ENCODE peak calls at places on chromosomes 13 and 19, in seven cellular contexts. T is GM12878, E is suprapubic skin, Z is K562, O is stomach, R is A549, H is transverse colon. I is an unnamed sample.

GRCh38 chr13:101267656-101268055 is 148.7 kb downstream of the NALCN start:
- DNase-seq in T (no peak), E (no peak), Z (no peak), O (no peak), R (no peak), H (no peak), I (no peak)

GRCh38 chr13:33279898-33280549 is 5.5 kb downstream of the STARD13 start:
- DNase-seq in T (no peak), E (no peak), Z (no peak), O (no peak), R (peak; percentile 77), H (no peak), I (no peak)

GRCh38 chr13:57874530-57874929 is 243.0 kb downstream of the PCDH17 start:
- DNase-seq in T (no peak), E (no peak), Z (no peak), O (no peak), R (no peak), H (no peak), I (no peak)

GRCh38 chr13:25103711-25104110 is 7.8 kb downstream of the PABPC3 start:
- DNase-seq in T (no peak), E (no peak), Z (no peak), O (no peak), R (no peak), H (no peak), I (no peak)

GRCh38 chr13:27408074-27408473 is 16.3 kb upstream of the GTF3A start:
- DNase-seq in T (no peak), E (no peak), Z (no peak), O (no peak), R (no peak), H (no peak), I (no peak)

GRCh38 chr13:111623170-111623569 is 302.7 kb downstream of the TEX29 start:
- DNase-seq in T (no peak), E (no peak), Z (no peak), O (no peak), R (no peak), H (no peak), I (no peak)

GRCh38 chr13:29849731-29850212 is 645 bp downstream of the UBL3 start:
- DNase-seq in T (no peak), E (peak; percentile 85), Z (peak; percentile 30), O (peak; percentile 72), R (peak; percentile 41), H (peak; percentile 69), I (no peak)

GRCh38 chr19:50478901-50479715 is 2.5 kb upstream of the GARIN5A start:
- DNase-seq in T (no peak), E (no peak), Z (peak; percentile 84), O (no peak), R (peak; percentile 89), H (no peak), I (no peak)

GRCh38 chr13:98664047-98664446 is 87.1 kb upstream of the STK24 start:
- DNase-seq in T (no peak), E (no peak), Z (no peak), O (no peak), R (no peak), H (no peak), I (no peak)

GRCh38 chr13:68076046-68076445 is 845.9 kb upstream of the PCDH9 start:
- DNase-seq in T (no peak), E (no peak), Z (no peak), O (no peak), R (no peak), H (no peak), I (no peak)

GRCh38 chr13:94239135-94239534 is 240.3 kb downstream of the DCT start:
- DNase-seq in T (no peak), E (no peak), Z (no peak), O (no peak), R (no peak), H (no peak), I (no peak)

GRCh38 chr13:98842858-98843481 is 90.5 kb upstream of the SLC15A1 start:
- DNase-seq in T (peak; percentile 38), E (peak; percentile 77), Z (peak; percentile 51), O (peak; percentile 71), R (peak; percentile 73), H (peak; percentile 73), I (peak; percentile 44)

GRCh38 chr13:39317284-39317683 is 279.0 kb downstream of the NHLRC3 start:
- DNase-seq in T (no peak), E (no peak), Z (no peak), O (no peak), R (no peak), H (peak; percentile 11), I (peak; percentile 38)

GRCh38 chr13:33229446-33230177 is 55.9 kb downstream of the STARD13 start:
- DNase-seq in T (no peak), E (no peak), Z (no peak), O (no peak), R (no peak), H (no peak), I (peak; percentile 33)

GRCh38 chr19:45515081-45515624 is 7.9 kb downstream of the VASP start:
- DNase-seq in T (peak; percentile 57), E (no peak), Z (peak; percentile 77), O (no peak), R (no peak), H (peak; percentile 64), I (peak; percentile 56)

GRCh38 chr13:74974234-74974879 is 507.6 kb downstream of the TBC1D4 start:
- DNase-seq in T (no peak), E (no peak), Z (no peak), O (no peak), R (no peak), H (no peak), I (no peak)

GRCh38 chr13:79079351-79079839 is 326.7 kb downstream of the RBM26 start:
- DNase-seq in T (no peak), E (no peak), Z (no peak), O (no peak), R (no peak), H (no peak), I (no peak)

GRCh38 chr19:11321206-11322126 is 18.0 kb downstream of the RAB3D start:
- DNase-seq in T (no peak), E (no peak), Z (no peak), O (no peak), R (no peak), H (no peak), I (no peak)

GRCh38 chr19:45782162-45782623 is at the start of gene DMPK:
- DNase-seq in T (no peak), E (no peak), Z (no peak), O (no peak), R (no peak), H (no peak), I (no peak)

GRCh38 chr13:22801402-22802003 is 379.3 kb upstream of the SGCG start:
- DNase-seq in T (no peak), E (no peak), Z (no peak), O (no peak), R (peak; percentile 18), H (no peak), I (no peak)

GRCh38 chr13:95564948-95565347 is 12.4 kb downstream of the CLDN10 start:
- DNase-seq in T (no peak), E (no peak), Z (no peak), O (no peak), R (no peak), H (no peak), I (no peak)

GRCh38 chr19:57686727-57687126 is 5.0 kb downstream of the ZNF551 start:
- DNase-seq in T (no peak), E (no peak), Z (no peak), O (no peak), R (no peak), H (no peak), I (no peak)

GRCh38 chr19:44002212-44002565 is 568 bp upstream of the ZNF230 start:
- DNase-seq in T (no peak), E (no peak), Z (peak; percentile 17), O (no peak), R (no peak), H (no peak), I (no peak)

GRCh38 chr19:43441736-43442135 is 23.7 kb downstream of the LYPD3 start:
- DNase-seq in T (no peak), E (no peak), Z (no peak), O (no peak), R (no peak), H (no peak), I (no peak)

GRCh38 chr19:3471954-3472655 is 8.2 kb downstream of the SMIM24 start:
- DNase-seq in T (no peak), E (no peak), Z (peak; percentile 78), O (peak; percentile 42), R (no peak), H (peak; percentile 32), I (no peak)
- H3K4me3 ChIP-seq in T (no peak overlapping the region), E (no peak overlapping the region), Z (no peak overlapping the region), O (no peak overlapping the region), R (no peak overlapping the region), H (no peak overlapping the region), I (no peak overlapping the region)

GRCh38 chr19:15748239-15748638 is 10.5 kb downstream of the OR10H3 start:
- DNase-seq in T (no peak), E (no peak), Z (no peak), O (no peak), R (no peak), H (no peak), I (no peak)
- TF ChIP-seq POLR2A in T (no peak), E (no peak), Z (no peak), O (no peak), R (no peak), H (no peak), I (no peak)

DNA sequence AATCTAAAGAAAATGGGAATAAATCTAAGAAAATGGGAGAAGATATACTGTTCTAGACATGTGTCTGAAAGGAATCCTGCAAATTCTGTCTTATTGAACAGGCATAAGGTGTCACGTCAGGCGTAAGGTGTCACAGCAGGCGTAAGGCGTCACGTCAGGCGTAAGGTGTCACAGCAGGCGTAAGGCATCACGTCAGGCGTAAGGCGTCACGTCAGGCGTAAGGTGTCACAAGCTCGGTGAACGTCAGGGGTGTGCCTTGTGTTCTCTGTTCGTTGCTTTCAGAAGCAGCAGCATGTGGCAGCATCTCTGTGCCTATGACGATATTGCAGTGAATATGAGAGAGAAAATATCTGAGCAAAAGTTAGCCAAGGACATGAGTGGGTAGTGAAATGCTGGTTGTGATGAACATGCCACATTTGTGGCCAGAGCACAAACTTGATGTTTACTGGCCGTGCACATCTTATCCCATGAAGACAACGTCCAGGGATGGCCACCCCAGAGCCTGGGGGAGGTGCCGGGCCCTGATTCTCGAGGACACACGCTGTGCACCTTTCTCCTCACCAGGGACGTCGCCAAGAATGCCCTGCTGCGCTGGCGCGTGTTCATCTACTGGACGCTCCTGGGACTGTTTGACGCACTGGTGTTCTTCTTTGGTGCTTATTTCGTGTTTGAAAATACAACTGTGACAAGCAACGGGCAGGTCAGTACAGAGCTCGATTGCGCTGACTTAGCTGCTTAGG is 107.0 kb upstream of the MCF2L start:
- DNase-seq in T (no peak), E (peak; percentile 33), Z (no peak), O (peak; percentile 10), R (no peak), H (no peak), I (no peak)
- TF ChIP-seq EP300 in T (no peak), E (no peak), Z (no peak), O (no peak), R (no peak), H (no peak), I (no peak)

GRCh38 chr13:70107125-70107497 is 515 bp upstream of the ATXN8OS start:
- DNase-seq in T (no peak), E (no peak), Z (no peak), O (no peak), R (no peak), H (no peak), I (no peak)

GRCh38 chr13:70104481-70104880 is 3.1 kb upstream of the ATXN8OS start:
- DNase-seq in T (no peak), E (no peak), Z (no peak), O (no peak), R (no peak), H (no peak), I (no peak)

GRCh38 chr13:70108276-70108845 is at the start of gene KLHL1:
- DNase-seq in T (no peak), E (no peak), Z (no peak), O (no peak), R (no peak), H (no peak), I (no peak)

GRCh38 chr13:70107498-70108271 is at the start of gene ATXN8OS:
- DNase-seq in T (no peak), E (no peak), Z (no peak), O (no peak), R (no peak), H (no peak), I (no peak)
- H3K4me3 ChIP-seq in T (no peak within 1 kb of the TSS), E (no peak within 1 kb of the TSS), Z (no peak within 1 kb of the TSS), O (peak within 1 kb of the TSS; percentile 6), R (no peak within 1 kb of the TSS), H (no peak within 1 kb of the TSS), I (no peak within 1 kb of the TSS)